ENCODE peak calls at places on chromosomes 4 and X, in six cellular contexts. Q is mammary epithelial cell, L is keratinocyte, P is HCT116, T is GM12878, S is hepatocyte. F is an unnamed sample.

GRCh38 chr4:98631506-98631905 is 26.9 kb downstream of the TSPAN5 start:
- DNase-seq in Q (no peak), S (no peak), T (no peak), P (no peak), L (no peak), F (no peak)

GRCh38 chr4:53431052-53431451 is 53.6 kb downstream of the FIP1L1 start:
- DNase-seq in S (no peak), Q (no peak), T (no peak), L (no peak), P (no peak), F (peak)

GRCh38 chr4:48778431-48779094 is 1.5 kb downstream of the FRYL start:
- DNase-seq in T (no peak), L (no peak), Q (peak), P (no peak), S (no peak), F (no peak)

GRCh38 chrX:121389976-121390709 is 342.7 kb downstream of the GLUD2 start:
- DNase-seq in Q (peak), T (no peak), L (no peak), P (peak), S (peak), F (no peak)

GRCh38 chrX:49192722-49193328 is 6.7 kb upstream of the PRICKLE3 start:
- DNase-seq in T (no peak), L (no peak), S (no peak), P (no peak), Q (no peak), F (peak)

GRCh38 chr4:6893449-6894085 is 16.1 kb upstream of the TBC1D14 start:
- DNase-seq in P (no peak), L (no peak), T (no peak), Q (no peak), S (peak), F (no peak)

GRCh38 chrX:136214551-136214950 is 36.6 kb downstream of the MAP7D3 start:
- DNase-seq in S (peak), L (no peak), T (no peak), Q (no peak), P (no peak), F (no peak)

GRCh38 chr4:16269742-16270522 is 43.7 kb upstream of the TAPT1 start:
- DNase-seq in S (no peak), P (no peak), Q (peak), L (peak), T (no peak), F (no peak)

GRCh38 chr4:13498464-13498863 is 14.3 kb upstream of the RAB28 start:
- DNase-seq in Q (no peak), L (no peak), S (no peak), P (no peak), T (no peak), F (no peak)

GRCh38 chr4:185734214-185734613 is 77.8 kb downstream of the SORBS2 start:
- DNase-seq in P (no peak), L (no peak), T (peak), Q (no peak), S (no peak), F (no peak)

DNA sequence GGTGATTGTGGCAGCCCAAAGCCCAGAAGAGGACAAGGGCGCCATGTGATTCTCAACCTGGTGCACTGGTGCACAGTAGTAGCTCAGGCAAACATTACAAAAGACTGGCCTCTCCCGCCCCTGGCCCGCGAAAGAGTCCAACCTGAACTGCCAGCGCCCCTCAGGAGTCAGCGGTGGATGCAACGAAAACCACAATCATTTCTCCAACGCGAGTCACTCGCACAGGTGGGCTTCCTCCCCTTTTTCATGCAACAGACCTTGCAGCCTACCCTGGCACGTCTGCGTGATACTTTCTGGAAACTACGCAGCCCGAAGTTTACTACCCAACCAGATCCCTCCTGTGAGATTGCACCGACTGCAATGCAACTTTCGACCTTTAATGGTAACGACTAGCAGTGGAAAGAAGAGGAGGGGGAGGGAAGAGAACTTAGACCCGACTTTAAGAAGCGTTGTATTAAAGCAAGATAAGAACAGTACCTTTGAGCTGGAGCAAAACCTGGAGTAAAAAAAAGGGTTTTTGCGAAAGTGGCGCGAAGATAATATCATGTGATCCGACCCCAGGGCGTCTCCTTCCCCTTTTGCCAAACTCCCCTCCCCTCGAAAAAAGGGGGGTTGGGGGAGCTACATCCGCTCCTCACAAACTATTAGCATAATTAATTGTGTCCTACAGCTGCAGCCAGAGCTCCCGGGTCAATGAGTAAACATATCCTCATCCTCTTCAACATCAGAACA is 63.3 kb upstream of the CCDC160 start:
- DNase-seq in Q (no peak), S (no peak), P (no peak), T (no peak), L (no peak), F (peak)
- TF ChIP-seq EZH2 in Q (peak), S (peak), P (no peak), T (no peak), L (no peak), F (no peak)

DNA sequence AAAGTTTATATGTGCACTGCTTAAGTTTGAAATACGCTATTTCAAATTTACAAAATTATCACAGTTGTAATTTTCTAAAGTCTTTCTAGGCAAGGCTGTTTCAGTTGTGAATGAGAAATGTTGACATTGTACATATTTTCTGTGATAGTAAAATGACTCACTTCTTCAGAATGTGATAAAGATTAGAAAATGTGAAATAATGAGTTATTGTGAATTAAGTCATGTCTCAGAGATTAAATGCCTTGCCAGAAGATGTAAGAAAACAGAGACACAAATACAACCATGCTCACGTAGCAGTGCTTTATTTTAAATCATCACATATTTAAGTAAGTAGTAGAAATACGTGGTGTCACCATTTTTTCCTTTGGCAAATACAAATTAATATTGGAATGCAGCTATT is 770 bp downstream of the CLCN4 start:
- DNase-seq in P (no peak), L (no peak), Q (no peak), T (no peak), S (no peak), F (no peak)
- H3K4me3 ChIP-seq in P (peak), L (no peak), Q (no peak), T (no peak), S (no peak), F (no peak)

GRCh38 chr4:1172228-1172851 is at the start of gene SPON2:
- DNase-seq in Q (no peak), S (peak), T (no peak), P (no peak), L (no peak), F (no peak)
- TF ChIP-seq EZH2 in Q (peak), S (no peak), T (no peak), P (no peak), L (peak), F (no peak)

DNA sequence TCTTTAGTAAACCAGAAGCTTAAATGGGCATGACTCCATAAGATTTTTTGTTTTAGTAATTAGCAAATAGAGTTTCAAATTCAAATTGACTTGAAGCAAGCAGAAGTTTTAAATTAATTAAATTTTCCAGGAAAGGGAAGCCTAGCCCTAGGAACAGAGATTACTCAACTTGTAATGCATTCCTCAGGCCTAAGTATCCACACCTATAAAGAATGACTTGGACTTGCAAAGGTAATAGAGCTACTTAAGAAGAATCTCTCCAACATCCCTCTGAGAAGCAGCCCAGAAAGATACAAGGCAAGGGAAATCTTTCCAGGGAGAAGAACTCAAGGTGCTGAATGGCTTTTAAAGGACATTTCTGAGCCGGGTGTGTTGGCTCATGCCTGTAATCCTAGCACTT is 16.9 kb upstream of the TMPRSS11E start:
- DNase-seq in Q (no peak), L (no peak), P (no peak), T (no peak), S (no peak), F (no peak)
- H3K4me3 ChIP-seq in Q (no peak), L (no peak), P (no peak), T (no peak), S (no peak), F (no peak)